ENCODE peak calls at places on chromosomes 6 and 20, in nine cellular contexts. J is choroid plexus epithelial cell, Z is GM12865, D is H1, L is endothelial cell of umbilical vein, A is neural crest cell, Q is coronary artery, C is neural progenitor cell, V is AG10803. I is an unnamed sample.

GRCh38 chr20:3483784-3484183 is 13.0 kb downstream of the ATRN start:
- DNase-seq in V (peak; percentile 23), D (no peak), Q (no peak), C (no peak), A (no peak), J (peak; percentile 28), Z (no peak), L (no peak), I (no peak)

GRCh38 chr20:38617011-38617829 is 15.6 kb downstream of the ARHGAP40 start:
- DNase-seq in J (peak; percentile 63), A (no peak), V (peak; percentile 6), L (no peak), C (no peak), Q (no peak), Z (no peak), D (no peak), I (no peak)

GRCh38 chr20:43670423-43670822 is 3.5 kb downstream of the MYBL2 start:
- DNase-seq in Z (no peak), A (no peak), L (no peak), J (no peak), D (no peak), C (no peak), Q (no peak), V (no peak), I (no peak)

GRCh38 chr6:21103626-21104224 is 489.8 kb upstream of the SOX4 start:
- DNase-seq in L (no peak), C (no peak), D (no peak), Z (no peak), Q (no peak), J (no peak), V (no peak), A (no peak), I (no peak)

GRCh38 chr6:113909224-113909856 is 52.2 kb downstream of the MARCKS start:
- DNase-seq in L (peak; percentile 81), D (peak; percentile 7), C (peak; percentile 80), Q (no peak), J (peak; percentile 80), Z (peak; percentile 72), V (peak; percentile 83), A (peak; percentile 35), I (no peak)

GRCh38 chr6:42281016-42281533 is 63.4 kb upstream of the MRPS10 start:
- DNase-seq in Z (no peak), Q (peak; percentile 56), C (no peak), V (no peak), J (no peak), L (no peak), A (no peak), D (no peak), I (no peak)

GRCh38 chr6:144298167-144298671 is 13.1 kb downstream of the UTRN start:
- DNase-seq in A (no peak), Z (no peak), V (no peak), Q (no peak), D (no peak), C (no peak), L (no peak), J (no peak), I (no peak)

GRCh38 chr20:17610566-17611289 is 40.9 kb downstream of the DSTN start:
- DNase-seq in D (no peak), Q (peak; percentile 75), C (no peak), L (peak; percentile 31), V (peak; percentile 18), A (no peak), J (peak; percentile 18), Z (no peak), I (peak; percentile 90)

GRCh38 chr6:151372164-151372563 is 19.2 kb downstream of the ZBTB2 start:
- DNase-seq in A (no peak), Q (no peak), L (no peak), Z (no peak), J (no peak), V (no peak), D (no peak), C (no peak), I (no peak)

GRCh38 chr20:46111028-46111835 is 6.9 kb upstream of the CD40 start:
- DNase-seq in A (no peak), Q (peak; percentile 60), J (no peak), Z (peak; percentile 89), L (no peak), C (no peak), D (no peak), V (no peak), I (no peak)

GRCh38 chr20:34642009-34642408 is 34.9 kb downstream of the PIGU start:
- DNase-seq in C (no peak), J (no peak), Z (peak; percentile 44), A (no peak), D (no peak), V (no peak), L (no peak), Q (no peak), I (no peak)

GRCh38 chr20:41183391-41183790 is 46.0 kb downstream of the PLCG1 start:
- DNase-seq in V (no peak), L (no peak), D (no peak), C (no peak), J (no peak), Q (peak; percentile 58), A (no peak), Z (no peak), I (no peak)

GRCh38 chr6:167705211-167705750 is 121.4 kb upstream of the AFDN start:
- DNase-seq in V (no peak), L (no peak), D (no peak), Z (no peak), A (no peak), Q (peak; percentile 61), C (no peak), J (no peak), I (no peak)

GRCh38 chr6:69398311-69398710 is 398.5 kb downstream of the LMBRD1 start:
- DNase-seq in Q (no peak), L (no peak), A (no peak), J (no peak), D (no peak), V (no peak), Z (no peak), C (no peak), I (no peak)

GRCh38 chr20:16929756-16930155 is 181.6 kb downstream of the OTOR start:
- DNase-seq in Z (no peak), Q (no peak), V (peak; percentile 44), A (no peak), D (no peak), C (no peak), L (no peak), J (peak; percentile 15), I (no peak)

GRCh38 chr6:123526128-123526527 is 110.6 kb downstream of the TRDN start:
- DNase-seq in V (no peak), D (no peak), Q (no peak), C (no peak), J (no peak), L (no peak), A (no peak), Z (no peak), I (no peak)

GRCh38 chr6:126027601-126028000 is 41.3 kb downstream of the TRMT11 start:
- DNase-seq in L (no peak), A (no peak), V (no peak), Z (no peak), D (no peak), J (peak; percentile 38), Q (no peak), C (no peak), I (no peak)

GRCh38 chr6:52662031-52662430 is 8.9 kb upstream of the TMEM14A start:
- DNase-seq in A (no peak), L (no peak), D (no peak), Z (no peak), Q (no peak), V (peak; percentile 28), C (no peak), J (no peak), I (no peak)

GRCh38 chr6:73354389-73354651 is 244 bp upstream of the DPPA5 start:
- DNase-seq in L (no peak), Z (no peak), C (no peak), J (no peak), A (no peak), V (no peak), Q (no peak), D (no peak), I (no peak)

GRCh38 chr20:63102720-63103375 is 96.1 kb upstream of the BHLHE23 start:
- DNase-seq in A (no peak), C (peak; percentile 25), V (peak; percentile 42), Q (no peak), L (no peak), J (peak; percentile 34), Z (peak; percentile 74), D (no peak), I (peak; percentile 59)

GRCh38 chr6:84426002-84426705 is 198.7 kb upstream of the CEP162 start:
- DNase-seq in V (no peak), D (no peak), Q (no peak), A (no peak), J (peak; percentile 42), Z (no peak), L (peak; percentile 33), C (peak; percentile 26), I (no peak)

GRCh38 chr6:109336221-109336955 is 45.9 kb downstream of the CD164 start:
- DNase-seq in D (no peak), A (no peak), Q (no peak), Z (no peak), V (peak; percentile 43), L (peak; percentile 18), C (no peak), J (peak; percentile 56), I (no peak)

DNA sequence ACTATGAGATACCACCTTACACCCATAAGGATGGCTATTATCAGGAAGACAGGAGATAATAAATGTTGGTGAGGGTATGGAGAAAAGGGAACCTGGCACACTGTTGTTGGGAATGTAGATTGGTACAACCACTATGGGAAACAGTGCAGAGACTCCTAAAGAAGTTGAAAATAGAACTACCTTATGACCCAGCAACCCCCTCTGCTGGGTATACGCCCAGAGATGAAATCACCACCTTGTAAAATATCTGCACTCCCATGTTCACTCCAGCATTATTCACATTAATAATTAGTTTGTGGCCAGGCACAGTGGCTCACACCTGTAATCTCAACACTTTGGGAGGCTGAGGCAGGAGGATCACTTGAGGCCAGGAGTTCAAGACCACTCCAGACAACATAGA is 26.8 kb downstream of the ZBTB9 start:
- DNase-seq in C (no peak), D (no peak), A (no peak), J (no peak), L (no peak), Q (no peak), Z (no peak), V (no peak), I (no peak)
- TF ChIP-seq CTCF in C (no peak), D (no peak), A (no peak), J (no peak), L (no peak), Q (no peak), Z (no peak), V (no peak), I (no peak)

GRCh38 chr20:23526850-23527249 is 35.9 kb downstream of the CST8 start:
- DNase-seq in D (no peak), L (no peak), V (no peak), A (no peak), C (no peak), Z (peak; percentile 13), J (no peak), Q (no peak), I (no peak)
- TF ChIP-seq CTCF in D (no peak), L (no peak), V (no peak), A (no peak), C (no peak), Z (no peak), J (no peak), Q (no peak), I (peak; percentile 35)

GRCh38 chr20:11569163-11569562 is 348.5 kb upstream of the BTBD3 start:
- DNase-seq in L (no peak), D (peak; percentile 39), A (no peak), V (no peak), Z (no peak), Q (no peak), J (no peak), C (peak; percentile 51), I (no peak)
- TF ChIP-seq CTCF in L (no peak), D (peak; percentile 62), A (no peak), V (no peak), Z (no peak), Q (no peak), J (no peak), C (peak; percentile 13), I (no peak)

GRCh38 chr6:145761584-145761983 is 26.3 kb upstream of the EPM2A start:
- DNase-seq in L (no peak), D (no peak), A (no peak), Z (peak; percentile 52), J (no peak), Q (no peak), V (no peak), C (no peak), I (no peak)
- TF ChIP-seq CTCF in L (no peak), D (peak; percentile 19), A (no peak), Z (peak; percentile 20), J (no peak), Q (no peak), V (no peak), C (no peak), I (no peak)

I was measured in chondrocyte.